ENCODE peak calls at places on chromosome 19, in four cellular contexts. One of them, this sample, is unnamed.

GRCh38 chr19:30168760-30169159 is 203.4 kb upstream of the ZNF536 start:
- DNase-seq in HepG2: no peak
- DNase-seq in GM12892: no peak
- DNase-seq in SK-N-SH: no peak
- DNase-seq in this sample: no peak

GRCh38 chr19:16315825-16316505 is 8.7 kb upstream of the KLF2 start:
- DNase-seq in SK-N-SH: no peak
- DNase-seq in GM12892: no peak
- DNase-seq in HepG2: no peak
- DNase-seq in this sample: no peak

GRCh38 chr19:16875584-16876555 is 12.9 kb upstream of the F2RL3 start:
- DNase-seq in SK-N-SH: no peak
- DNase-seq in HepG2: no peak
- DNase-seq in GM12892: no peak
- DNase-seq in this sample: no peak

GRCh38 chr19:45973564-45974338 is at the start of gene NOVA2:
- DNase-seq in SK-N-SH: peak; percentile 100
- DNase-seq in HepG2: no peak
- DNase-seq in GM12892: peak; percentile 71
- DNase-seq in this sample: peak; percentile 100

GRCh38 chr19:30677702-30678101 is 305.5 kb downstream of the ZNF536 start:
- DNase-seq in HepG2: no peak
- DNase-seq in GM12892: no peak
- DNase-seq in SK-N-SH: no peak
- DNase-seq in this sample: no peak

GRCh38 chr19:39997595-39998216 is 846 bp downstream of the ZNF546 start:
- DNase-seq in GM12892: no peak
- DNase-seq in HepG2: peak; percentile 12
- DNase-seq in SK-N-SH: peak; percentile 37
- DNase-seq in this sample: no peak

GRCh38 chr19:23263396-23263795 is 13.2 kb upstream of the ZNF724 start:
- DNase-seq in GM12892: no peak
- DNase-seq in SK-N-SH: no peak
- DNase-seq in HepG2: no peak
- DNase-seq in this sample: no peak

GRCh38 chr19:13098291-13099072 is 4.2 kb downstream of the LYL1 start:
- DNase-seq in GM12892: no peak
- DNase-seq in SK-N-SH: no peak
- DNase-seq in HepG2: no peak
- DNase-seq in this sample: peak; percentile 60

GRCh38 chr19:18906605-18907519 is 10.9 kb upstream of the CERS1 start:
- DNase-seq in SK-N-SH: no peak
- DNase-seq in GM12892: no peak
- DNase-seq in HepG2: no peak
- DNase-seq in this sample: no peak

GRCh38 chr19:40304306-40304705 is 19.2 kb upstream of the AKT2 start:
- DNase-seq in GM12892: no peak
- DNase-seq in HepG2: no peak
- DNase-seq in SK-N-SH: no peak
- DNase-seq in this sample: no peak

GRCh38 chr19:18274776-18275356 is 614 bp upstream of the IQCN start:
- DNase-seq in HepG2: peak; percentile 82
- DNase-seq in GM12892: no peak
- DNase-seq in SK-N-SH: no peak
- DNase-seq in this sample: no peak

GRCh38 chr19:52935434-52935833 is 12.2 kb upstream of the ZNF888 start:
- DNase-seq in SK-N-SH: no peak
- DNase-seq in HepG2: no peak
- DNase-seq in GM12892: no peak
- DNase-seq in this sample: no peak

GRCh38 chr19:18322318-18322758 is 538 bp downstream of the LSM4 start:
- DNase-seq in GM12892: no peak
- DNase-seq in HepG2: peak; percentile 74
- DNase-seq in SK-N-SH: peak; percentile 73
- DNase-seq in this sample: no peak

GRCh38 chr19:48965033-48965805 is at the start of gene FTL:
- DNase-seq in HepG2: peak; percentile 95
- DNase-seq in SK-N-SH: peak; percentile 99
- DNase-seq in GM12892: peak; percentile 95
- DNase-seq in this sample: peak; percentile 93

GRCh38 chr19:32828643-32829344 is 40.8 kb downstream of the SLC7A9 start:
- DNase-seq in HepG2: no peak
- DNase-seq in GM12892: no peak
- DNase-seq in SK-N-SH: no peak
- DNase-seq in this sample: no peak

GRCh38 chr19:45782162-45782623 is at the start of gene DMPK:
- DNase-seq in GM12892: no peak
- DNase-seq in SK-N-SH: peak; percentile 78
- DNase-seq in HepG2: no peak
- DNase-seq in this sample: no peak

GRCh38 chr19:12478234-12478941 is 6.2 kb downstream of the ZNF709 start:
- DNase-seq in SK-N-SH: no peak
- DNase-seq in HepG2: no peak
- DNase-seq in GM12892: no peak
- DNase-seq in this sample: no peak

GRCh38 chr19:42284066-42284501 is 15.0 kb downstream of the CIC start:
- DNase-seq in SK-N-SH: peak; percentile 95
- DNase-seq in HepG2: no peak
- DNase-seq in GM12892: peak; percentile 85
- DNase-seq in this sample: no peak

GRCh38 chr19:45477713-45478453 is 10.1 kb downstream of the FOSB start:
- DNase-seq in SK-N-SH: no peak
- DNase-seq in HepG2: no peak
- DNase-seq in GM12892: no peak
- DNase-seq in this sample: no peak

GRCh38 chr19:45560038-45560437 is 24.6 kb downstream of the OPA3 start:
- DNase-seq in SK-N-SH: no peak
- DNase-seq in GM12892: no peak
- DNase-seq in HepG2: no peak
- DNase-seq in this sample: no peak

GRCh38 chr19:56838680-56838929 is 1.9 kb downstream of the PEG3 start:
- DNase-seq in SK-N-SH: no peak
- DNase-seq in GM12892: no peak
- DNase-seq in HepG2: no peak
- DNase-seq in this sample: no peak

GRCh38 chr19:2070986-2071673 is 20.1 kb upstream of the MKNK2 start:
- DNase-seq in GM12892: no peak
- DNase-seq in HepG2: no peak
- DNase-seq in SK-N-SH: no peak
- DNase-seq in this sample: no peak
- TF ChIP-seq TAF1 in GM12892: no peak
- TF ChIP-seq TAF1 in HepG2: no peak
- TF ChIP-seq TAF1 in SK-N-SH: no peak
- TF ChIP-seq TAF1 in this sample: no peak

GRCh38 chr19:50648659-50649058 is 586 bp upstream of the C19orf81 start:
- DNase-seq in GM12892: no peak
- DNase-seq in SK-N-SH: no peak
- DNase-seq in HepG2: no peak
- DNase-seq in this sample: no peak

GRCh38 chr19:50647879-50648615 is 1.2 kb upstream of the C19orf81 start:
- DNase-seq in GM12892: no peak
- DNase-seq in HepG2: no peak
- DNase-seq in SK-N-SH: no peak
- DNase-seq in this sample: no peak

GRCh38 chr19:50644315-50644915 is 4.7 kb upstream of the SYT3 start:
- DNase-seq in HepG2: no peak
- DNase-seq in SK-N-SH: no peak
- DNase-seq in GM12892: no peak
- DNase-seq in this sample: no peak

GRCh38 chr19:50645107-50645506 is 4.1 kb upstream of the C19orf81 start:
- DNase-seq in HepG2: no peak
- DNase-seq in SK-N-SH: no peak
- DNase-seq in GM12892: no peak
- DNase-seq in this sample: no peak

DNA sequence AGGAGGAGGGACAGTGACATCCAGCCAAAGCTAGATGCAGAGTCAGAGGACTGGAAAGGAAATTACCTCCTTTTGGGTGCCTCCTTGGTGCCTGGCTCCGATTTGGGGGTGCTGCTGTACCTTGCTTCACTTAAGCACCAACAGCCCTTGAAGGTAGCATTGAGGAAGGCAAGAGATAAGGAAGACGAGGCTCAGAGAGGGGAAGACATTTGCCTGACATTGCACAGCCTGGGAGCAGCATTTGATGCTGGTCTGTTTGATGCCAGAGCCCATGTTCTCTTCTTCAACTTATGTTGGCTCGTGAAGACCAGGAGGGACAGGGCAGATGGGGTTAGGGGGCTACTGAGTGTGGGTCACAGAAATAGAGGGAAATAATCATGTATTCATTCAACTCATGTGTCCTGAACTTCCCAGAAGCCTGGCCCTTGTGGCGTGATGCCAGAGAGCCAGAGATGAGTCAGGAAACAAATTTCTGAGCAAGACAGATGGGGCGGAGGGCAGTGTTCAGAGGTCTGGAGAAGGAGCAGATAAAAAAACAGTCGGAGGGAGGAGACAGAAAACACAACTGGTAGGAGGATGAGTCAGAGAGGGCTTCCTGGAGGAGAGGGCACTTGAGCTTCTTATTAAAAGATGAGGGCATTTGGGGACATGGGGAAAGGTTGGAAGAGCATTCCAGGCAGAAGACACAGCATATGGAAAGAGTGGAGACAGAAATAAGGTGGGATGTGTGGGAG is 3.0 kb upstream of the C19orf81 start:
- DNase-seq in HepG2: no peak
- DNase-seq in SK-N-SH: no peak
- DNase-seq in GM12892: no peak
- DNase-seq in this sample: no peak
- TF ChIP-seq TAF1 in HepG2: no peak
- TF ChIP-seq TAF1 in SK-N-SH: no peak
- TF ChIP-seq TAF1 in GM12892: no peak
- TF ChIP-seq TAF1 in this sample: no peak

GRCh38 chr19:4969772-4970531 is 1.0 kb downstream of the KDM4B start:
- DNase-seq in HepG2: no peak
- DNase-seq in GM12892: no peak
- DNase-seq in SK-N-SH: peak; percentile 47
- DNase-seq in this sample: peak; percentile 65
- TF ChIP-seq TAF1 in HepG2: peak; percentile 10
- TF ChIP-seq TAF1 in GM12892: no peak
- TF ChIP-seq TAF1 in SK-N-SH: peak; percentile 3
- TF ChIP-seq TAF1 in this sample: no peak

DNA sequence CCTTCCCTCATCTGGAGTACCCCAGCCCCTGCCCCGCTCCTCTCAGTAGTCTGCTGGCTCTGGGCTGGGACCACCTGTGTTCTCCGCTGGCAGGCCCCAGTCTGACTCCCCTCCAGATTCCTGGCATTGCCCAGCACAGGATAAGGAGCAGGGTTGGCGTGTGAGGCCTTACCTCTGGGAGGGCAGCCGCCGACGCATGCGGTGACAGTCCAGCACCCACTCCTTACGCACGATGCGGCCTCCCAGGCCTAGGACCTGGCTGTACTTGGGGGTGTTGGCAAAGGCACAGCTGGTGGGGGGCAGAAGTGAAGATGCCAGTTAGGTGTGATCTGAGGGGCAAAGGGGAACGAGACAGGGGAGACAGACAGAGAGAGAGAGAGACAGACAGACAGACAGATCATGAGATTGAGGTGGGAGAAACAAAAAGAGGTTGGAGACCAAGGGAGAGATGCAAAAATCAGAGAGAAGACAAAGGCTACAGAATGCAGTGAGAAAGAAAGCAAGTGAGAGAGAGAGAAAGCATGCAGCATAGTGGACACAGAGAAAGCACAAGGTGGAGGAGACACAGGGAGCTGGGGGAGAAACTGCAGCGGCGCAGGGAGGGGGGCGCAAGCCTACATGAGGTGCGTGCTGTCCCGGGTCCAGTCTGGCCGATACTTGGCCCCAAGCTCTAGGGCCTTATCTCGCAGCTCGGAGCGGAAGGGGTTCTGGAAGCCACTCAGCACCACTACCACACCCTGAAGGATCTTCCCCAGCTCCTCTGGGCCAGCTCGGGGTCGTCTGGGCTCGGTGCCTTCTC is 18.6 kb downstream of the ZNF575 start:
- DNase-seq in HepG2: no peak
- DNase-seq in SK-N-SH: no peak
- DNase-seq in GM12892: no peak
- DNase-seq in this sample: no peak
- TF ChIP-seq TAF1 in HepG2: no peak
- TF ChIP-seq TAF1 in SK-N-SH: no peak
- TF ChIP-seq TAF1 in GM12892: no peak
- TF ChIP-seq TAF1 in this sample: no peak

GRCh38 chr19:19956431-19957075 is 55.8 kb downstream of the ZNF93 start:
- DNase-seq in SK-N-SH: no peak
- DNase-seq in HepG2: no peak
- DNase-seq in GM12892: no peak
- DNase-seq in this sample: peak; percentile 62
- TF ChIP-seq TAF1 in SK-N-SH: no peak
- TF ChIP-seq TAF1 in HepG2: no peak
- TF ChIP-seq TAF1 in GM12892: no peak
- TF ChIP-seq TAF1 in this sample: peak; percentile 91

GRCh38 chr19:10471909-10472308 is 31.2 kb downstream of the KEAP1 start:
- DNase-seq in GM12892: no peak
- DNase-seq in SK-N-SH: peak; percentile 65
- DNase-seq in HepG2: peak; percentile 54
- DNase-seq in this sample: no peak
- TF ChIP-seq TAF1 in GM12892: no peak
- TF ChIP-seq TAF1 in SK-N-SH: no peak
- TF ChIP-seq TAF1 in HepG2: no peak
- TF ChIP-seq TAF1 in this sample: no peak

GRCh38 chr19:15249560-15249874 is 17.3 kb upstream of the EPHX3 start:
- DNase-seq in HepG2: no peak
- DNase-seq in SK-N-SH: no peak
- DNase-seq in GM12892: no peak
- DNase-seq in this sample: no peak

GRCh38 chr19:15248648-15249559 is 16.7 kb upstream of the EPHX3 start:
- DNase-seq in HepG2: no peak
- DNase-seq in GM12892: no peak
- DNase-seq in SK-N-SH: no peak
- DNase-seq in this sample: no peak

GRCh38 chr19:15250635-15250993 is 18.4 kb upstream of the EPHX3 start:
- DNase-seq in HepG2: no peak
- DNase-seq in SK-N-SH: no peak
- DNase-seq in GM12892: no peak
- DNase-seq in this sample: no peak

GRCh38 chr19:15251010-15251748 is 18.9 kb upstream of the EPHX3 start:
- DNase-seq in HepG2: no peak
- DNase-seq in SK-N-SH: no peak
- DNase-seq in GM12892: no peak
- DNase-seq in this sample: no peak

DNA sequence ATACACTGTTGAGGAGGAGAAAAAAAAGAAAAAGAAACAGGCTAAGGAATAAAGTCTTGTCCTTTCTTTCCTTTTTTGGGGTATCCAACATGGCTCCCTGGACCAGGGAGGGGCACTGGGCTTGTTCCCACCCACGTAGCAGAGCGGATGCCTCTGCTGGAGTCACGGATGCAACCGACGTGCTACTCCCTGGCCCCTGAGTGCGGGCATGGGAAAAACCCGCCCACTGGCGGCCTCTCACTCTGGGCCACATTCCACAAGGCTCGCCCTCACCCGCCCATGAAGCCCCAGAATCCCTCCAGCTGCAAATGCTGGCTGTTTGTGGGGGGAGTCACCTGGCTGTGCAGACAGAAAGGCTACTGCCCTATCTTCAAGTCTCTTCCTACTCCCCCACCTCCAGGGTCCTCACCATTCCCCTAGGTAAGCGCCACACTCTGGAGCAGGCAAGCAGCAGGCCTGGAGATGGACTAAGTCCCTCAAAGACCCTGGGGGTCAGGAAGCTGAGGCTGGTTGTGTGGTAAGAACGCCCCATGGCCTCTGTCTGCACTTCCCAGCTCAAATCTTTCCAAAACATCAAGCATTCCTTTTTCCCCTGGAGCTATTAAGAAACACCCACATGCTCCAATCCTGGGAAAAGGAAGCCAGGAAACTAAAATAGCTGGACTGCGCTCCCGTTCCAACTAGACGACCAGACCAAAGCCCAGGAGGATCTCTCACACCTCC is 17.8 kb upstream of the EPHX3 start:
- DNase-seq in SK-N-SH: no peak
- DNase-seq in HepG2: no peak
- DNase-seq in GM12892: no peak
- DNase-seq in this sample: no peak
- TF ChIP-seq TAF1 in SK-N-SH: no peak
- TF ChIP-seq TAF1 in HepG2: no peak
- TF ChIP-seq TAF1 in GM12892: no peak
- TF ChIP-seq TAF1 in this sample: no peak